ENCODE peak calls at places on chromosomes 11 and 22, in seven cellular contexts. One of them, this sample, is unnamed.

GRCh38 chr22:20611418-20611817 is 104.0 kb downstream of the MED15 start:
- DNase-seq in EL: no peak
- DNase-seq in AG04450: no peak
- DNase-seq in AG08396: no peak
- DNase-seq in Calu3: no peak
- DNase-seq in stimulated activated CD4-positive, alpha-beta T cell treated with anti-CD3 and anti-CD28 coated beads, Interleukin-15, amount 100 ng/mL, for 1 hour: no peak
- DNase-seq in kidney tubule cell: no peak
- DNase-seq in this sample: no peak

GRCh38 chr11:12680246-12680939 is 6.2 kb downstream of the TEAD1 start:
- DNase-seq in Calu3: peak
- DNase-seq in AG08396: peak
- DNase-seq in stimulated activated CD4-positive, alpha-beta T cell treated with anti-CD3 and anti-CD28 coated beads, Interleukin-15, amount 100 ng/mL, for 1 hour: no peak
- DNase-seq in kidney tubule cell: peak
- DNase-seq in AG04450: peak
- DNase-seq in EL: peak
- DNase-seq in this sample: peak

GRCh38 chr11:10784229-10785145 is 24.2 kb downstream of the EIF4G2 start:
- DNase-seq in kidney tubule cell: no peak
- DNase-seq in Calu3: no peak
- DNase-seq in AG08396: no peak
- DNase-seq in EL: no peak
- DNase-seq in AG04450: no peak
- DNase-seq in stimulated activated CD4-positive, alpha-beta T cell treated with anti-CD3 and anti-CD28 coated beads, Interleukin-15, amount 100 ng/mL, for 1 hour: no peak
- DNase-seq in this sample: no peak

GRCh38 chr11:86671386-86672006 is 920 bp downstream of the ME3 start:
- DNase-seq in AG04450: no peak
- DNase-seq in stimulated activated CD4-positive, alpha-beta T cell treated with anti-CD3 and anti-CD28 coated beads, Interleukin-15, amount 100 ng/mL, for 1 hour: peak
- DNase-seq in EL: peak
- DNase-seq in AG08396: peak
- DNase-seq in Calu3: no peak
- DNase-seq in kidney tubule cell: peak
- DNase-seq in this sample: peak

GRCh38 chr11:70424765-70425164 is 26.4 kb downstream of the CTTN start:
- DNase-seq in AG08396: no peak
- DNase-seq in kidney tubule cell: no peak
- DNase-seq in EL: no peak
- DNase-seq in stimulated activated CD4-positive, alpha-beta T cell treated with anti-CD3 and anti-CD28 coated beads, Interleukin-15, amount 100 ng/mL, for 1 hour: no peak
- DNase-seq in Calu3: no peak
- DNase-seq in AG04450: no peak
- DNase-seq in this sample: no peak

GRCh38 chr11:108278546-108278945 is 55.7 kb downstream of the ATM start:
- DNase-seq in Calu3: no peak
- DNase-seq in kidney tubule cell: no peak
- DNase-seq in EL: no peak
- DNase-seq in stimulated activated CD4-positive, alpha-beta T cell treated with anti-CD3 and anti-CD28 coated beads, Interleukin-15, amount 100 ng/mL, for 1 hour: no peak
- DNase-seq in AG08396: no peak
- DNase-seq in AG04450: no peak
- DNase-seq in this sample: no peak

GRCh38 chr22:44627521-44628139 is 74.4 kb upstream of the PRR5 start:
- DNase-seq in stimulated activated CD4-positive, alpha-beta T cell treated with anti-CD3 and anti-CD28 coated beads, Interleukin-15, amount 100 ng/mL, for 1 hour: no peak
- DNase-seq in EL: no peak
- DNase-seq in AG08396: no peak
- DNase-seq in AG04450: no peak
- DNase-seq in kidney tubule cell: no peak
- DNase-seq in Calu3: no peak
- DNase-seq in this sample: no peak

GRCh38 chr11:129251067-129251466 is 58.9 kb upstream of the ARHGAP32 start:
- DNase-seq in Calu3: no peak
- DNase-seq in AG08396: no peak
- DNase-seq in stimulated activated CD4-positive, alpha-beta T cell treated with anti-CD3 and anti-CD28 coated beads, Interleukin-15, amount 100 ng/mL, for 1 hour: no peak
- DNase-seq in AG04450: no peak
- DNase-seq in EL: peak
- DNase-seq in kidney tubule cell: no peak
- DNase-seq in this sample: peak

GRCh38 chr22:30299322-30299721 is 10.0 kb upstream of the CASTOR1 start:
- DNase-seq in stimulated activated CD4-positive, alpha-beta T cell treated with anti-CD3 and anti-CD28 coated beads, Interleukin-15, amount 100 ng/mL, for 1 hour: no peak
- DNase-seq in EL: no peak
- DNase-seq in kidney tubule cell: no peak
- DNase-seq in AG08396: no peak
- DNase-seq in Calu3: no peak
- DNase-seq in AG04450: no peak
- DNase-seq in this sample: no peak

GRCh38 chr11:12693485-12694181 is 19.4 kb downstream of the TEAD1 start:
- DNase-seq in stimulated activated CD4-positive, alpha-beta T cell treated with anti-CD3 and anti-CD28 coated beads, Interleukin-15, amount 100 ng/mL, for 1 hour: no peak
- DNase-seq in AG04450: peak
- DNase-seq in EL: peak
- DNase-seq in kidney tubule cell: peak
- DNase-seq in Calu3: peak
- DNase-seq in AG08396: peak
- DNase-seq in this sample: peak

GRCh38 chr11:128409476-128409875 is 177.9 kb downstream of the ETS1 start:
- DNase-seq in Calu3: no peak
- DNase-seq in EL: peak
- DNase-seq in stimulated activated CD4-positive, alpha-beta T cell treated with anti-CD3 and anti-CD28 coated beads, Interleukin-15, amount 100 ng/mL, for 1 hour: no peak
- DNase-seq in AG04450: peak
- DNase-seq in kidney tubule cell: peak
- DNase-seq in AG08396: no peak
- DNase-seq in this sample: peak

GRCh38 chr11:77468527-77468926 is 5.4 kb downstream of the PAK1 start:
- DNase-seq in Calu3: no peak
- DNase-seq in stimulated activated CD4-positive, alpha-beta T cell treated with anti-CD3 and anti-CD28 coated beads, Interleukin-15, amount 100 ng/mL, for 1 hour: no peak
- DNase-seq in AG04450: no peak
- DNase-seq in AG08396: no peak
- DNase-seq in kidney tubule cell: no peak
- DNase-seq in EL: no peak
- DNase-seq in this sample: no peak

GRCh38 chr11:119671048-119671447 is 58.0 kb downstream of the NECTIN1 start:
- DNase-seq in Calu3: no peak
- DNase-seq in AG04450: peak
- DNase-seq in AG08396: peak
- DNase-seq in EL: peak
- DNase-seq in stimulated activated CD4-positive, alpha-beta T cell treated with anti-CD3 and anti-CD28 coated beads, Interleukin-15, amount 100 ng/mL, for 1 hour: no peak
- DNase-seq in kidney tubule cell: no peak
- DNase-seq in this sample: peak

GRCh38 chr11:12410006-12410728 is 32.8 kb downstream of the PARVA start:
- DNase-seq in AG08396: no peak
- DNase-seq in Calu3: no peak
- DNase-seq in EL: peak
- DNase-seq in stimulated activated CD4-positive, alpha-beta T cell treated with anti-CD3 and anti-CD28 coated beads, Interleukin-15, amount 100 ng/mL, for 1 hour: no peak
- DNase-seq in kidney tubule cell: no peak
- DNase-seq in AG04450: no peak
- DNase-seq in this sample: no peak

GRCh38 chr22:44669725-44670027 is 32.3 kb upstream of the PRR5 start:
- DNase-seq in EL: peak
- DNase-seq in Calu3: no peak
- DNase-seq in AG04450: no peak
- DNase-seq in stimulated activated CD4-positive, alpha-beta T cell treated with anti-CD3 and anti-CD28 coated beads, Interleukin-15, amount 100 ng/mL, for 1 hour: no peak
- DNase-seq in AG08396: peak
- DNase-seq in kidney tubule cell: no peak
- DNase-seq in this sample: peak

GRCh38 chr11:75273331-75273988 is 32.9 kb downstream of the TPBGL start:
- DNase-seq in Calu3: no peak
- DNase-seq in AG04450: no peak
- DNase-seq in kidney tubule cell: no peak
- DNase-seq in AG08396: no peak
- DNase-seq in EL: no peak
- DNase-seq in stimulated activated CD4-positive, alpha-beta T cell treated with anti-CD3 and anti-CD28 coated beads, Interleukin-15, amount 100 ng/mL, for 1 hour: no peak
- DNase-seq in this sample: no peak

GRCh38 chr11:112526699-112527410 is 266.2 kb upstream of the PLET1 start:
- DNase-seq in AG04450: no peak
- DNase-seq in kidney tubule cell: peak
- DNase-seq in Calu3: no peak
- DNase-seq in stimulated activated CD4-positive, alpha-beta T cell treated with anti-CD3 and anti-CD28 coated beads, Interleukin-15, amount 100 ng/mL, for 1 hour: no peak
- DNase-seq in AG08396: no peak
- DNase-seq in EL: peak
- DNase-seq in this sample: no peak

GRCh38 chr22:39800790-39801540 is 92.6 kb downstream of the ENTHD1 start:
- DNase-seq in Calu3: no peak
- DNase-seq in AG04450: no peak
- DNase-seq in AG08396: no peak
- DNase-seq in stimulated activated CD4-positive, alpha-beta T cell treated with anti-CD3 and anti-CD28 coated beads, Interleukin-15, amount 100 ng/mL, for 1 hour: no peak
- DNase-seq in EL: no peak
- DNase-seq in kidney tubule cell: no peak
- DNase-seq in this sample: no peak

GRCh38 chr11:44598831-44599230 is 33.4 kb downstream of the CD82 start:
- DNase-seq in AG08396: no peak
- DNase-seq in Calu3: no peak
- DNase-seq in stimulated activated CD4-positive, alpha-beta T cell treated with anti-CD3 and anti-CD28 coated beads, Interleukin-15, amount 100 ng/mL, for 1 hour: no peak
- DNase-seq in AG04450: no peak
- DNase-seq in EL: no peak
- DNase-seq in kidney tubule cell: no peak
- DNase-seq in this sample: no peak

GRCh38 chr22:27424319-27424718 is 377.2 kb downstream of the MN1 start:
- DNase-seq in kidney tubule cell: no peak
- DNase-seq in Calu3: no peak
- DNase-seq in stimulated activated CD4-positive, alpha-beta T cell treated with anti-CD3 and anti-CD28 coated beads, Interleukin-15, amount 100 ng/mL, for 1 hour: no peak
- DNase-seq in AG04450: no peak
- DNase-seq in EL: peak
- DNase-seq in AG08396: no peak
- DNase-seq in this sample: peak

GRCh38 chr22:26486394-26486793 is 2.7 kb downstream of the SRRD start:
- DNase-seq in AG08396: no peak
- DNase-seq in kidney tubule cell: no peak
- DNase-seq in Calu3: no peak
- DNase-seq in EL: no peak
- DNase-seq in AG04450: no peak
- DNase-seq in stimulated activated CD4-positive, alpha-beta T cell treated with anti-CD3 and anti-CD28 coated beads, Interleukin-15, amount 100 ng/mL, for 1 hour: no peak
- DNase-seq in this sample: no peak

GRCh38 chr11:75592699-75593098 is 30.6 kb downstream of the SERPINH1 start:
- DNase-seq in AG08396: no peak
- DNase-seq in AG04450: no peak
- DNase-seq in EL: no peak
- DNase-seq in Calu3: no peak
- DNase-seq in stimulated activated CD4-positive, alpha-beta T cell treated with anti-CD3 and anti-CD28 coated beads, Interleukin-15, amount 100 ng/mL, for 1 hour: no peak
- DNase-seq in kidney tubule cell: no peak
- DNase-seq in this sample: no peak

GRCh38 chr22:39522567-39523300 is 2.4 kb downstream of the ATF4 start:
- DNase-seq in AG04450: no peak
- DNase-seq in kidney tubule cell: peak
- DNase-seq in stimulated activated CD4-positive, alpha-beta T cell treated with anti-CD3 and anti-CD28 coated beads, Interleukin-15, amount 100 ng/mL, for 1 hour: no peak
- DNase-seq in AG08396: peak
- DNase-seq in Calu3: peak
- DNase-seq in EL: peak
- DNase-seq in this sample: peak

GRCh38 chr22:50670914-50671538 is 1.6 kb upstream of the SHANK3 start:
- DNase-seq in stimulated activated CD4-positive, alpha-beta T cell treated with anti-CD3 and anti-CD28 coated beads, Interleukin-15, amount 100 ng/mL, for 1 hour: no peak
- DNase-seq in AG08396: no peak
- DNase-seq in AG04450: no peak
- DNase-seq in kidney tubule cell: no peak
- DNase-seq in Calu3: no peak
- DNase-seq in EL: no peak
- DNase-seq in this sample: no peak

GRCh38 chr22:41713004-41713403 is 13.7 kb downstream of the MEI1 start:
- DNase-seq in EL: no peak
- DNase-seq in stimulated activated CD4-positive, alpha-beta T cell treated with anti-CD3 and anti-CD28 coated beads, Interleukin-15, amount 100 ng/mL, for 1 hour: no peak
- DNase-seq in Calu3: no peak
- DNase-seq in kidney tubule cell: peak
- DNase-seq in AG04450: no peak
- DNase-seq in AG08396: no peak
- DNase-seq in this sample: no peak

GRCh38 chr11:110762596-110762995 is 50.4 kb upstream of the ARHGAP20 start:
- DNase-seq in AG04450: no peak
- DNase-seq in AG08396: peak
- DNase-seq in EL: peak
- DNase-seq in Calu3: no peak
- DNase-seq in stimulated activated CD4-positive, alpha-beta T cell treated with anti-CD3 and anti-CD28 coated beads, Interleukin-15, amount 100 ng/mL, for 1 hour: no peak
- DNase-seq in kidney tubule cell: no peak
- DNase-seq in this sample: peak

GRCh38 chr22:31363885-31364284 is 17.7 kb upstream of the PATZ1 start:
- DNase-seq in AG04450: no peak
- DNase-seq in Calu3: no peak
- DNase-seq in EL: no peak
- DNase-seq in AG08396: no peak
- DNase-seq in stimulated activated CD4-positive, alpha-beta T cell treated with anti-CD3 and anti-CD28 coated beads, Interleukin-15, amount 100 ng/mL, for 1 hour: no peak
- DNase-seq in kidney tubule cell: no peak
- DNase-seq in this sample: no peak

GRCh38 chr11:117519590-117519989 is 191.9 kb downstream of the CEP164 start:
- DNase-seq in EL: no peak
- DNase-seq in AG08396: no peak
- DNase-seq in stimulated activated CD4-positive, alpha-beta T cell treated with anti-CD3 and anti-CD28 coated beads, Interleukin-15, amount 100 ng/mL, for 1 hour: no peak
- DNase-seq in kidney tubule cell: peak
- DNase-seq in AG04450: no peak
- DNase-seq in Calu3: no peak
- DNase-seq in this sample: no peak

GRCh38 chr11:12430912-12431311 is 53.5 kb downstream of the PARVA start:
- DNase-seq in stimulated activated CD4-positive, alpha-beta T cell treated with anti-CD3 and anti-CD28 coated beads, Interleukin-15, amount 100 ng/mL, for 1 hour: no peak
- DNase-seq in Calu3: peak
- DNase-seq in AG08396: peak
- DNase-seq in EL: peak
- DNase-seq in AG04450: peak
- DNase-seq in kidney tubule cell: peak
- DNase-seq in this sample: peak

GRCh38 chr11:82539669-82540068 is 194.0 kb downstream of the FAM181B start:
- DNase-seq in AG04450: no peak
- DNase-seq in Calu3: no peak
- DNase-seq in kidney tubule cell: no peak
- DNase-seq in stimulated activated CD4-positive, alpha-beta T cell treated with anti-CD3 and anti-CD28 coated beads, Interleukin-15, amount 100 ng/mL, for 1 hour: no peak
- DNase-seq in AG08396: no peak
- DNase-seq in EL: no peak
- DNase-seq in this sample: no peak

GRCh38 chr11:69666752-69667536 is 8.2 kb downstream of the LTO1 start:
- DNase-seq in AG04450: no peak
- DNase-seq in AG08396: no peak
- DNase-seq in stimulated activated CD4-positive, alpha-beta T cell treated with anti-CD3 and anti-CD28 coated beads, Interleukin-15, amount 100 ng/mL, for 1 hour: no peak
- DNase-seq in EL: no peak
- DNase-seq in kidney tubule cell: no peak
- DNase-seq in Calu3: no peak
- DNase-seq in this sample: no peak

GRCh38 chr11:129295746-129296145 is 79.9 kb upstream of the BARX2 start:
- DNase-seq in stimulated activated CD4-positive, alpha-beta T cell treated with anti-CD3 and anti-CD28 coated beads, Interleukin-15, amount 100 ng/mL, for 1 hour: no peak
- DNase-seq in EL: peak
- DNase-seq in AG08396: no peak
- DNase-seq in Calu3: no peak
- DNase-seq in AG04450: no peak
- DNase-seq in kidney tubule cell: no peak
- DNase-seq in this sample: peak

GRCh38 chr11:35367491-35367890 is 51.9 kb downstream of the SLC1A2 start:
- DNase-seq in Calu3: no peak
- DNase-seq in stimulated activated CD4-positive, alpha-beta T cell treated with anti-CD3 and anti-CD28 coated beads, Interleukin-15, amount 100 ng/mL, for 1 hour: no peak
- DNase-seq in EL: peak
- DNase-seq in AG04450: peak
- DNase-seq in AG08396: peak
- DNase-seq in kidney tubule cell: peak
- DNase-seq in this sample: peak

GRCh38 chr11:86041975-86042378 is 26.9 kb downstream of the PICALM start:
- DNase-seq in AG04450: peak
- DNase-seq in AG08396: peak
- DNase-seq in EL: peak
- DNase-seq in stimulated activated CD4-positive, alpha-beta T cell treated with anti-CD3 and anti-CD28 coated beads, Interleukin-15, amount 100 ng/mL, for 1 hour: no peak
- DNase-seq in Calu3: peak
- DNase-seq in kidney tubule cell: peak
- DNase-seq in this sample: peak

GRCh38 chr11:68090287-68090686 is 30.9 kb downstream of the CHKA start:
- DNase-seq in stimulated activated CD4-positive, alpha-beta T cell treated with anti-CD3 and anti-CD28 coated beads, Interleukin-15, amount 100 ng/mL, for 1 hour: no peak
- DNase-seq in Calu3: no peak
- DNase-seq in EL: no peak
- DNase-seq in kidney tubule cell: no peak
- DNase-seq in AG04450: no peak
- DNase-seq in AG08396: no peak
- DNase-seq in this sample: no peak